ENCODE peak calls at places on chromosomes 3 and 15, in four cellular contexts. One of them, this sample, is unnamed. For H3K9me3 and H3K4me1, the result is how much of the 10 kb centered on the place peaks cover.

GRCh38 chr15:88998980-88999713 is 86.0 kb upstream of the MFGE8 start:
- DNase-seq in astrocyte: no peak
- DNase-seq in cardiac muscle cell: no peak
- DNase-seq in A549: no peak
- DNase-seq in this sample: peak

GRCh38 chr3:14371573-14372474 is 30.6 kb upstream of the SLC6A6 start:
- DNase-seq in astrocyte: peak
- DNase-seq in cardiac muscle cell: peak
- DNase-seq in A549: peak
- DNase-seq in this sample: peak

GRCh38 chr15:45199136-45199810 is 11.5 kb upstream of the SHF start:
- DNase-seq in astrocyte: peak
- DNase-seq in cardiac muscle cell: no peak
- DNase-seq in A549: no peak
- DNase-seq in this sample: no peak

GRCh38 chr15:45338417-45338816 is 39.9 kb downstream of the GATM start:
- DNase-seq in astrocyte: no peak
- DNase-seq in cardiac muscle cell: no peak
- DNase-seq in A549: no peak
- DNase-seq in this sample: peak

GRCh38 chr3:134239538-134239937 is 11.1 kb downstream of the RYK start:
- DNase-seq in astrocyte: no peak
- DNase-seq in cardiac muscle cell: no peak
- DNase-seq in A549: no peak
- DNase-seq in this sample: no peak

GRCh38 chr15:28184166-28184565 is 85.1 kb upstream of the OCA2 start:
- DNase-seq in astrocyte: peak
- DNase-seq in cardiac muscle cell: no peak
- DNase-seq in A549: no peak
- DNase-seq in this sample: no peak

GRCh38 chr3:172135766-172136729 is 96.7 kb downstream of the FNDC3B start:
- DNase-seq in astrocyte: peak
- DNase-seq in cardiac muscle cell: peak
- DNase-seq in A549: no peak
- DNase-seq in this sample: no peak

GRCh38 chr3:155701882-155702465 is 42.9 kb downstream of the PLCH1 start:
- DNase-seq in astrocyte: peak
- DNase-seq in cardiac muscle cell: peak
- DNase-seq in A549: peak
- DNase-seq in this sample: no peak

GRCh38 chr3:146092230-146092629 is 68.8 kb downstream of the PLOD2 start:
- DNase-seq in astrocyte: peak
- DNase-seq in cardiac muscle cell: no peak
- DNase-seq in A549: no peak
- DNase-seq in this sample: no peak

GRCh38 chr15:74420193-74420905 is 13.4 kb downstream of the SEMA7A start:
- DNase-seq in astrocyte: no peak
- DNase-seq in cardiac muscle cell: no peak
- DNase-seq in A549: no peak
- DNase-seq in this sample: no peak

GRCh38 chr15:51874751-51875644 is 45.5 kb downstream of the TMOD3 start:
- DNase-seq in astrocyte: peak
- DNase-seq in cardiac muscle cell: peak
- DNase-seq in A549: peak
- DNase-seq in this sample: peak

GRCh38 chr3:52534281-52535183 is 875 bp upstream of the NT5DC2 start:
- DNase-seq in astrocyte: no peak
- DNase-seq in cardiac muscle cell: peak
- DNase-seq in A549: no peak
- DNase-seq in this sample: peak

GRCh38 chr3:62954579-62954978 is 79.4 kb upstream of the CADPS start:
- DNase-seq in astrocyte: peak
- DNase-seq in cardiac muscle cell: no peak
- DNase-seq in A549: no peak
- DNase-seq in this sample: no peak

GRCh38 chr3:16908878-16909277 is 24.1 kb downstream of the PLCL2 start:
- DNase-seq in astrocyte: no peak
- DNase-seq in cardiac muscle cell: no peak
- DNase-seq in A549: no peak
- DNase-seq in this sample: no peak

GRCh38 chr15:65249641-65250040 is 37.0 kb downstream of the PARP16 start:
- DNase-seq in astrocyte: no peak
- DNase-seq in cardiac muscle cell: no peak
- DNase-seq in A549: no peak
- DNase-seq in this sample: no peak

GRCh38 chr3:113897373-113897777 is 50.4 kb upstream of the ZDHHC23 start:
- DNase-seq in astrocyte: no peak
- DNase-seq in cardiac muscle cell: no peak
- DNase-seq in A549: no peak
- DNase-seq in this sample: peak

GRCh38 chr3:37996785-37997301 is 6.3 kb downstream of the VILL start:
- DNase-seq in astrocyte: peak
- DNase-seq in cardiac muscle cell: peak
- DNase-seq in A549: peak
- DNase-seq in this sample: peak

DNA sequence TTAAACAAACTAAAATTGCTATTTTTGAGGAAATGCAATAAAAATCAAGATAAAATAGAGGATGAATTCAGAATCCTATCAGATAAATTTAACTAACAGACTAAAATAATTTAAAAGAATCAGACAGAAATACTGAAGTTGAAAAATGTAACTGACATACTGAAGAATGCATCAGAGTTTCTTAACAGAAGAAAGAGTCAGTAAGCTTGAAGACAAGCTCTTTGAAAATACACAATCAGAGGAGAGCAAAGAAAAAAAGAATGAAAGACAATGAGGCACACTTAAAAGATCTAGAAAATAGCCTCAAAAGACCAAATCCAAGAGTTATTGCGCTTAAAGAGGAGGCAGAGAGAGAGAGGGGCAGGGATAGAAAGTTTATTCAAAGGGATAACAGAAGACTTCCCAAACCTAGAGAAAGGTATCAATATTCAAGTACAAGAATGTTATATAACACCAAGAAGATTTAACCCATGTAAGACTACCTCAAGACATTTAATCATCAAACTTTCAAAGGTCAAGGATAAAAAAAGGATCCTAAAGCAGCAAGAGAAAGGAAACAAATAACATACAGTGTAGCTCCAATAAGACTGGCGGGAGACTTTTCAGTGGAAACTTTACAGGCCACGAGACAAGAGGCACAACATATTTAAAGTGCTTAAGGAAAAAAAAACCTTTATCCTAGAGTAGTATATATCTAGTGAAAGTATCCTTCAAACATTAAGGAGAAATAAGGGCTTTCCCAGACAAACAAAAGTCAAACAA is 24.7 kb downstream of the PEAK1 start:
- DNase-seq in astrocyte: no peak
- DNase-seq in cardiac muscle cell: no peak
- DNase-seq in A549: no peak
- DNase-seq in this sample: no peak
- H3K9me3 ChIP-seq in astrocyte: under half
- H3K9me3 ChIP-seq in cardiac muscle cell: under half
- H3K9me3 ChIP-seq in A549: under half
- H3K9me3 ChIP-seq in this sample: under half

DNA sequence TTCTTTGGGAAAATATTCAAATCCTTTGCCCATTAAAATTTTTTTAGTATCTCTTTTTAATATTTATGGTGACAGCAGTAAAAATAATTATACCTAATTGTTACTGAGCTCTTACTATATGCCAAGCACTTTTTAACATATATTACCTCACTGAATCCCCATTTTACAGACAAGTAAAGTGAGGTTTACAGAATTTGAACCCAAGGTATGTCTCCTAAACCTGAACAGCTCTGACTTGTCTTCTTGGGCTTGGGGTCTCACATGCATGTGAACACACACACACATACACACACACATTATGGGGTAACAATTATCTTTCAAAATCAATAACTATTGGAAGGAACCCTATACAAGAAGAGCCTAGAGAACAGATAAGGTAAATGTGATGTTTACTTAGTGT is 62.2 kb upstream of the ADCY5 start:
- DNase-seq in astrocyte: no peak
- DNase-seq in cardiac muscle cell: no peak
- DNase-seq in A549: no peak
- DNase-seq in this sample: no peak
- H3K4me1 ChIP-seq in astrocyte: under half
- H3K4me1 ChIP-seq in cardiac muscle cell: under half
- H3K4me1 ChIP-seq in A549: under half
- H3K4me1 ChIP-seq in this sample: under half

GRCh38 chr3:1068985-1069384 is 23.8 kb upstream of the CNTN6 start:
- DNase-seq in astrocyte: no peak
- DNase-seq in cardiac muscle cell: no peak
- DNase-seq in A549: no peak
- DNase-seq in this sample: no peak

GRCh38 chr3:1072040-1072439 is 20.8 kb upstream of the CNTN6 start:
- DNase-seq in astrocyte: no peak
- DNase-seq in cardiac muscle cell: no peak
- DNase-seq in A549: no peak
- DNase-seq in this sample: no peak
- H3K9me3 ChIP-seq in astrocyte: under half
- H3K9me3 ChIP-seq in cardiac muscle cell: under half
- H3K9me3 ChIP-seq in A549: under half
- H3K9me3 ChIP-seq in this sample: under half

GRCh38 chr3:127700406-127700805 is 27.7 kb downstream of the ABTB1 start:
- DNase-seq in astrocyte: no peak
- DNase-seq in cardiac muscle cell: no peak
- DNase-seq in A549: no peak
- DNase-seq in this sample: no peak

GRCh38 chr3:127699098-127699945 is 26.6 kb downstream of the ABTB1 start:
- DNase-seq in astrocyte: peak
- DNase-seq in cardiac muscle cell: no peak
- DNase-seq in A549: no peak
- DNase-seq in this sample: no peak

GRCh38 chr3:127702151-127702578 is 29.4 kb downstream of the ABTB1 start:
- DNase-seq in astrocyte: no peak
- DNase-seq in cardiac muscle cell: peak
- DNase-seq in A549: no peak
- DNase-seq in this sample: no peak

GRCh38 chr3:127699946-127700300 is 27.2 kb downstream of the ABTB1 start:
- DNase-seq in astrocyte: no peak
- DNase-seq in cardiac muscle cell: no peak
- DNase-seq in A549: no peak
- DNase-seq in this sample: no peak

GRCh38 chr3:127701281-127701792 is 28.6 kb downstream of the ABTB1 start:
- DNase-seq in astrocyte: no peak
- DNase-seq in cardiac muscle cell: no peak
- DNase-seq in A549: no peak
- DNase-seq in this sample: no peak
- H3K4me1 ChIP-seq in astrocyte: under half
- H3K4me1 ChIP-seq in cardiac muscle cell: under half
- H3K4me1 ChIP-seq in A549: under half
- H3K4me1 ChIP-seq in this sample: under half

GRCh38 chr3:31488475-31489017 is 44.2 kb upstream of the STT3B start:
- DNase-seq in astrocyte: no peak
- DNase-seq in cardiac muscle cell: no peak
- DNase-seq in A549: no peak
- DNase-seq in this sample: no peak

GRCh38 chr3:31495971-31496370 is 36.8 kb upstream of the STT3B start:
- DNase-seq in astrocyte: peak
- DNase-seq in cardiac muscle cell: peak
- DNase-seq in A549: no peak
- DNase-seq in this sample: no peak

GRCh38 chr3:31490502-31490901 is 42.2 kb upstream of the STT3B start:
- DNase-seq in astrocyte: no peak
- DNase-seq in cardiac muscle cell: no peak
- DNase-seq in A549: no peak
- DNase-seq in this sample: no peak

GRCh38 chr3:31493187-31493586 is 39.5 kb upstream of the STT3B start:
- DNase-seq in astrocyte: no peak
- DNase-seq in cardiac muscle cell: no peak
- DNase-seq in A549: no peak
- DNase-seq in this sample: no peak

DNA sequence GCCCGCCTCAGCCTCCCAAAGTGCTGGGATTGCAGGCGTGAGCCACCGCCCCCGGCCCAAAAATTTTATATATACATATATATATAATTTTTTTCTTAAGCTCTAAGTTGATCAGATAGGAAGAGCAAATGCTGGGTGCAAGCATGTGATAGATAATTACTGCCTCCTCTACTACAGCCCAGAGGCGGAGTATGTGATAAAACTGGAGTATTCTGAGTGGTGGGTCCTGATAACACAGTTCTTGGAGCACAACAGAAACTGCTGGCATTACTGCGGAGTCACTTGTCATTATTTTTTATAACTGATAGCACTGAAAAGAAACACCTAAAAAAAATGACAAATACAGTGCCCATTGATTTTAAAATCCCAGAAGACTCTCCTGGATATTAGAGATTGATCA is 41.1 kb upstream of the STT3B start:
- DNase-seq in astrocyte: no peak
- DNase-seq in cardiac muscle cell: no peak
- DNase-seq in A549: no peak
- DNase-seq in this sample: no peak
- H3K9me3 ChIP-seq in astrocyte: under half
- H3K9me3 ChIP-seq in cardiac muscle cell: under half
- H3K9me3 ChIP-seq in A549: under half
- H3K9me3 ChIP-seq in this sample: under half

GRCh38 chr15:76196949-76197315 is 114.3 kb downstream of the ETFA start:
- DNase-seq in astrocyte: no peak
- DNase-seq in cardiac muscle cell: no peak
- DNase-seq in A549: no peak
- DNase-seq in this sample: no peak
- H3K4me1 ChIP-seq in astrocyte: under half
- H3K4me1 ChIP-seq in cardiac muscle cell: under half
- H3K4me1 ChIP-seq in A549: under half
- H3K4me1 ChIP-seq in this sample: under half

GRCh38 chr3:75048650-75049049 is 434.2 kb upstream of the CNTN3 start:
- DNase-seq in astrocyte: no peak
- DNase-seq in cardiac muscle cell: no peak
- DNase-seq in A549: no peak
- DNase-seq in this sample: no peak

DNA sequence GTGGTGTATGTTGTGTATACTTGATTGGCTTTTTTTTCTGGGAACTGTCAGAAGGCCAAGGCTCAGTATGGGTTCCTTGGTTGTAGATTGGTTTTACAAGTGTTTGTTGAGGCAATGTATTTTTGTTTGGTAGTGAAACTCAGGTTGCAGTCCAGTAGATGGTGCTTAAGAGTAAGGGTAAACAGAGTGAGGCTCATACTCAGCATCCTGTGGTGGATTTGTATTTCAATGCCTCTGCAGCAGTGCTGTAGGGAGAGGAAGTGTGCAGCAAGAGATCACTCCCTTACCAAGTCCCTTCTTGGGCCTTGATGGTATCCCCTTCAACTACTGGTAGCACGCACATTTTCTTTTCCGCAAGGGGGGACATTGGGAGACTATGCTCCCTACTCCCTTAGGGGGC is 428.5 kb upstream of the CNTN3 start:
- DNase-seq in astrocyte: no peak
- DNase-seq in cardiac muscle cell: no peak
- DNase-seq in A549: no peak
- DNase-seq in this sample: no peak
- H3K9me3 ChIP-seq in astrocyte: under half
- H3K9me3 ChIP-seq in cardiac muscle cell: under half
- H3K9me3 ChIP-seq in A549: under half
- H3K9me3 ChIP-seq in this sample: under half

GRCh38 chr3:50147861-50148260 is 7.3 kb upstream of the SEMA3F start:
- DNase-seq in astrocyte: no peak
- DNase-seq in cardiac muscle cell: no peak
- DNase-seq in A549: no peak
- DNase-seq in this sample: no peak
- H3K4me1 ChIP-seq in astrocyte: under half
- H3K4me1 ChIP-seq in cardiac muscle cell: under half
- H3K4me1 ChIP-seq in A549: under half
- H3K4me1 ChIP-seq in this sample: under half

This sample was measured in Caco-2.